ENCODE peak calls at places on chromosomes 12 and 14, in four cellular contexts. U, X, N and C are unnamed samples.

GRCh38 chr14:37697489-37698121 is 102.2 kb downstream of the TTC6 start:
- DNase-seq in U (no peak), X (peak; percentile 96), N (no peak), C (no peak)

GRCh38 chr12:100114574-100114973 is 28.1 kb downstream of the BLTP3B start:
- DNase-seq in U (no peak), X (no peak), N (no peak), C (no peak)

GRCh38 chr12:24820872-24821271 is 128.0 kb downstream of the BCAT1 start:
- DNase-seq in U (no peak), X (no peak), N (no peak), C (no peak)

GRCh38 chr12:77189463-77189862 is 124.1 kb upstream of the E2F7 start:
- DNase-seq in U (no peak), X (no peak), N (no peak), C (no peak)

GRCh38 chr14:57725399-57726077 is 140.4 kb downstream of the SLC35F4 start:
- DNase-seq in U (no peak), X (peak; percentile 1), N (no peak), C (no peak)

GRCh38 chr12:109120557-109120956 is 4.2 kb downstream of the ACACB start:
- DNase-seq in U (no peak), X (no peak), N (no peak), C (no peak)

GRCh38 chr12:990649-991349 is at the start of gene ERC1:
- DNase-seq in U (peak; percentile 82), X (peak; percentile 72), N (no peak), C (no peak)

GRCh38 chr12:26018926-26019325 is 60.4 kb downstream of the RASSF8 start:
- DNase-seq in U (no peak), X (no peak), N (no peak), C (no peak)

GRCh38 chr12:13247596-13247995 is 51.1 kb downstream of the EMP1 start:
- DNase-seq in U (no peak), X (no peak), N (no peak), C (no peak)

GRCh38 chr12:113334786-113335539 is at the start of gene SLC8B1:
- DNase-seq in U (peak; percentile 86), X (peak; percentile 64), N (peak; percentile 71), C (no peak)

GRCh38 chr12:1171657-1172056 is 180.6 kb downstream of the ERC1 start:
- DNase-seq in U (peak; percentile 35), X (no peak), N (no peak), C (no peak)

GRCh38 chr12:107400686-107401447 is 284.7 kb upstream of the PWP1 start:
- DNase-seq in U (no peak), X (no peak), N (no peak), C (no peak)

GRCh38 chr14:99035712-99036593 is 236.0 kb downstream of the BCL11B start:
- DNase-seq in U (no peak), X (peak; percentile 10), N (peak; percentile 47), C (no peak)

GRCh38 chr14:59321184-59321952 is 132.9 kb downstream of the DAAM1 start:
- DNase-seq in U (no peak), X (no peak), N (no peak), C (no peak)

GRCh38 chr12:48683534-48683933 is 1.5 kb upstream of the KANSL2 start:
- DNase-seq in U (no peak), X (no peak), N (no peak), C (no peak)

GRCh38 chr14:61416587-61416986 is 95.2 kb downstream of the PRKCH start:
- DNase-seq in U (no peak), X (no peak), N (no peak), C (no peak)

GRCh38 chr12:105013892-105014291 is 27.8 kb downstream of the NOPCHAP1 start:
- DNase-seq in U (no peak), X (no peak), N (no peak), C (no peak)

GRCh38 chr12:47216150-47216677 is 136.5 kb upstream of the AMIGO2 start:
- DNase-seq in U (peak; percentile 53), X (no peak), N (no peak), C (peak; percentile 74)

GRCh38 chr12:51473947-51474346 is 49.3 kb downstream of the SLC4A8 start:
- DNase-seq in U (no peak), X (no peak), N (no peak), C (no peak)

GRCh38 chr14:69619007-69619406 is 7.6 kb downstream of the SUSD6 start:
- DNase-seq in U (no peak), X (no peak), N (no peak), C (no peak)

GRCh38 chr14:31510222-31510621 is 22.4 kb upstream of the GPR33 start:
- DNase-seq in U (peak; percentile 9), X (peak; percentile 48), N (no peak), C (no peak)

GRCh38 chr12:62533087-62533754 is 66.6 kb downstream of the MON2 start:
- DNase-seq in U (no peak), X (peak; percentile 4), N (no peak), C (no peak)

GRCh38 chr14:88323520-88324199 is 591 bp upstream of the KCNK10 start:
- DNase-seq in U (no peak), X (no peak), N (no peak), C (no peak)
- TF ChIP-seq MAX in U (no peak), X (no peak), N (no peak), C (no peak)

GRCh38 chr12:101941306-101942000 is 64.1 kb downstream of the DRAM1 start:
- DNase-seq in U (no peak), X (no peak), N (no peak), C (no peak)
- TF ChIP-seq TAF1 in U (no peak), X (no peak), N (no peak), C (no peak)

GRCh38 chr14:89309670-89310177 is 107.3 kb downstream of the FOXN3 start:
- DNase-seq in U (no peak), X (no peak), N (no peak), C (no peak)

GRCh38 chr14:89304972-89305703 is 111.9 kb downstream of the FOXN3 start:
- DNase-seq in U (no peak), X (no peak), N (no peak), C (peak; percentile 65)

GRCh38 chr14:89310211-89310610 is 106.8 kb downstream of the FOXN3 start:
- DNase-seq in U (no peak), X (no peak), N (no peak), C (no peak)

GRCh38 chr14:89307409-89307808 is 109.6 kb downstream of the FOXN3 start:
- DNase-seq in U (no peak), X (no peak), N (no peak), C (no peak)

GRCh38 chr14:89308232-89308959 is 108.6 kb downstream of the FOXN3 start:
- DNase-seq in U (no peak), X (no peak), N (no peak), C (no peak)
- TF ChIP-seq MAX in U (no peak), X (no peak), N (no peak), C (no peak)

DNA sequence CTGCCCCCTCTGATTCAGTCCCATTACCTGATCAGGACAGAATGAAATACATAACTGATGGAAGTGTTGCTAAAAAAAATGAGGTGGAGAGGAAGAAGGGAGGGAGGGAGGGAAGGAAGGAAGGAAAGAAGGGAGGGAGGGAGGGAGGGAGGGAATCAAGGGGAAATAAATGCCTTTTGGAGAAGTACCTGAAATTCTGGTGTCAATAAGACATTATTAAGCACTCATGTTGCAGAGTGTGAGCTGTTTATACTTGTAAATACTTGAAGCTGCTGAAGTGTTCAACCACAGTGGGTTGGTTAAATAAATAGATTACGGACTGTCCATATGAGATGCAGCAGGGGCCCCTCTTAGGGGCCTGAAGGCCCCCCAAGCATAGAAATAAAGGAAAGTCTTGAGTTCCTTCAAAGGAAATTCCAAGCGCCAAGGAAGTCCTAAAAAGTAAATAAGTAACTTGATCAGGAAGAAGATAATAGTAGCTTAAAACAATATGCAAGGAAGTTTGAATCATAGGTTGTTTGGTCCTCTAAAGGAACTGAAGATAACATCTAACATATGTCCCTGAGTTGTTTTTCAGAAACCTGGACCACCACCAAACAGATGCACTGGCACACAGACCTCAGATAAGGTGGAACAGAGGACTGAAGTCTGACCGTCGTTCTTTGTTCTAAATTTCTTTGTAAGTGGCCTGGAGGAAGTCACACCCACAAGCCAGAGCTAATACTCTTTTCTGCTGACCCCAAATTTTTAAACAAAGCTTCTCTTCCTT is 110.8 kb downstream of the SEC23A start:
- DNase-seq in U (no peak), X (no peak), N (no peak), C (no peak)
- TF ChIP-seq TAF1 in U (no peak), X (no peak), N (no peak), C (no peak)

GRCh38 chr14:26598672-26599131 is 869 bp upstream of the NOVA1 start:
- DNase-seq in U (no peak), X (no peak), N (no peak), C (no peak)

GRCh38 chr14:26596722-26597030 is 1.2 kb downstream of the NOVA1 start:
- DNase-seq in U (no peak), X (no peak), N (no peak), C (no peak)

GRCh38 chr14:26598081-26598671 is 343 bp upstream of the NOVA1 start:
- DNase-seq in U (peak; percentile 16), X (peak; percentile 77), N (peak; percentile 87), C (no peak)

GRCh38 chr14:26595922-26596721 is 1.7 kb downstream of the NOVA1 start:
- DNase-seq in U (no peak), X (no peak), N (no peak), C (no peak)

GRCh38 chr14:26597136-26598080 is at the start of gene NOVA1:
- DNase-seq in U (no peak), X (no peak), N (peak; percentile 1), C (no peak)
- TF ChIP-seq MAX in U (no peak), X (no peak), N (no peak), C (no peak)